ENCODE peak calls at places on chromosome 21, in ten cellular contexts. N is C1 segment of cervical spinal cord; L is Kasumi-1; T is nephron progenitor cell; O is CD8-positive, alpha-beta memory T cell; I is LoVo; B is ACHN; Q is NCI-H1436; U is DMS153; R is T-helper 2 cell. H is an unnamed sample.

GRCh38 chr21:29359718-29360117 is 61.0 kb downstream of the BACH1 start:
- DNase-seq in N (no peak), L (no peak), T (no peak), O (no peak), I (no peak), B (no peak), Q (no peak), U (no peak), R (no peak), H (no peak)

GRCh38 chr21:15249285-15249993 is 184.6 kb upstream of the NRIP1 start:
- DNase-seq in N (no peak), L (no peak), T (no peak), O (no peak), I (no peak), B (no peak), Q (no peak), U (no peak), R (no peak), H (no peak)

GRCh38 chr21:38255718-38256117 is 1.1 kb upstream of the KCNJ15 start:
- DNase-seq in N (no peak), L (peak; percentile 19), T (no peak), O (no peak), I (no peak), B (no peak), Q (no peak), U (no peak), R (no peak), H (no peak)

GRCh38 chr21:43866659-43867331 is 1.8 kb downstream of the AGPAT3 start:
- DNase-seq in N (no peak), L (no peak), T (no peak), O (peak; percentile 35), I (peak; percentile 67), B (no peak), Q (no peak), U (no peak), R (peak; percentile 52), H (no peak)

GRCh38 chr21:42558846-42559245 is 45.2 kb downstream of the SLC37A1 start:
- DNase-seq in N (no peak), L (no peak), T (no peak), O (no peak), I (no peak), B (no peak), Q (no peak), U (peak; percentile 41), R (no peak), H (no peak)

GRCh38 chr21:46322351-46323226 is 1.1 kb downstream of the C21orf58 start:
- DNase-seq in N (no peak), L (peak; percentile 27), T (peak; percentile 37), O (no peak), I (no peak), B (no peak), Q (no peak), U (no peak), R (no peak), H (no peak)

GRCh38 chr21:45867671-45868081 is 113.9 kb upstream of the COL6A1 start:
- DNase-seq in N (no peak), L (no peak), T (no peak), O (no peak), I (no peak), B (no peak), Q (no peak), U (no peak), R (no peak), H (no peak)

GRCh38 chr21:34912022-34912933 is 136.8 kb downstream of the RUNX1 start:
- DNase-seq in N (no peak), L (no peak), T (no peak), O (no peak), I (no peak), B (no peak), Q (no peak), U (no peak), R (no peak), H (no peak)

GRCh38 chr21:21122680-21123079 is 124.5 kb downstream of the NCAM2 start:
- DNase-seq in N (no peak), L (no peak), T (no peak), O (no peak), I (no peak), B (no peak), Q (no peak), U (no peak), R (no peak), H (no peak)

GRCh38 chr21:25562660-25563059 is 44.6 kb downstream of the MRPL39 start:
- DNase-seq in N (no peak), L (peak; percentile 26), T (no peak), O (no peak), I (no peak), B (no peak), Q (no peak), U (no peak), R (no peak), H (no peak)

GRCh38 chr21:29256125-29256895 is 42.4 kb upstream of the BACH1 start:
- DNase-seq in N (no peak), L (no peak), T (no peak), O (no peak), I (no peak), B (no peak), Q (peak; percentile 13), U (peak; percentile 52), R (no peak), H (no peak)

GRCh38 chr21:20802631-20803260 is 195.5 kb upstream of the NCAM2 start:
- DNase-seq in N (peak; percentile 28), L (no peak), T (no peak), O (no peak), I (no peak), B (no peak), Q (no peak), U (no peak), R (no peak), H (no peak)

GRCh38 chr21:28893687-28894086 is 99.0 kb downstream of the LTN1 start:
- DNase-seq in N (no peak), L (peak; percentile 2), T (no peak), O (no peak), I (no peak), B (no peak), Q (no peak), U (no peak), R (no peak), H (no peak)

GRCh38 chr21:46375560-46376230 is 51.7 kb downstream of the PCNT start:
- DNase-seq in N (no peak), L (no peak), T (no peak), O (no peak), I (no peak), B (no peak), Q (no peak), U (no peak), R (no peak), H (no peak)

GRCh38 chr21:16345757-16346156 is 616.0 kb downstream of the USP25 start:
- DNase-seq in N (no peak), L (no peak), T (no peak), O (no peak), I (no peak), B (no peak), Q (no peak), U (no peak), R (no peak), H (no peak)

GRCh38 chr21:25421327-25422028 is 185.8 kb downstream of the MRPL39 start:
- DNase-seq in N (no peak), L (peak; percentile 79), T (peak; percentile 20), O (peak; percentile 28), I (peak; percentile 2), B (peak; percentile 65), Q (no peak), U (peak; percentile 45), R (peak; percentile 34), H (peak; percentile 38)